ENCODE peak calls at places on chromosomes 6 and 20, in seven cellular contexts. Y is fibroblast of lung, Z is neuronal stem cell, O is OCI-LY7, P is astrocyte, A is H1, I is PC-3. G is an unnamed sample. For H3K36me3, the result is how much of the 10 kb centered on the place peaks cover.

GRCh38 chr6:13678255-13678983 is 33.2 kb downstream of the RANBP9 start:
- DNase-seq in Y (no peak), Z (no peak), O (no peak), P (no peak), A (no peak), I (no peak), G (no peak)

GRCh38 chr6:939526-940252 is 246.8 kb upstream of the EXOC2 start:
- DNase-seq in Y (peak), Z (no peak), O (no peak), P (no peak), A (no peak), I (no peak), G (no peak)

GRCh38 chr20:208937-209566 is 18.0 kb upstream of the DEFB129 start:
- DNase-seq in Y (peak), Z (no peak), O (peak), P (peak), A (no peak), I (peak), G (peak)

GRCh38 chr6:45478235-45478634 is 100.5 kb upstream of the SUPT3H start:
- DNase-seq in Y (peak), Z (no peak), O (no peak), P (peak), A (no peak), I (peak), G (no peak)

GRCh38 chr6:30990422-30991086 is 7.0 kb downstream of the MUC21 start:
- DNase-seq in Y (no peak), Z (no peak), O (peak), P (no peak), A (no peak), I (no peak), G (peak)

GRCh38 chr6:45608252-45608911 is 230.6 kb upstream of the SUPT3H start:
- DNase-seq in Y (no peak), Z (no peak), O (no peak), P (peak), A (no peak), I (peak), G (no peak)

GRCh38 chr6:44668976-44669934 is 281.7 kb downstream of the CDC5L start:
- DNase-seq in Y (no peak), Z (no peak), O (no peak), P (no peak), A (no peak), I (no peak), G (no peak)

GRCh38 chr6:166417285-166417691 is 34.5 kb upstream of the MPC1 start:
- DNase-seq in Y (no peak), Z (no peak), O (no peak), P (no peak), A (no peak), I (no peak), G (peak)

GRCh38 chr6:108168501-108168979 is 2.7 kb downstream of the NR2E1 start:
- DNase-seq in Y (no peak), Z (peak), O (no peak), P (peak), A (no peak), I (no peak), G (no peak)

GRCh38 chr20:25481235-25481917 is 73.9 kb downstream of the GINS1 start:
- DNase-seq in Y (no peak), Z (no peak), O (no peak), P (no peak), A (no peak), I (no peak), G (no peak)

GRCh38 chr20:25481918-25482253 is 74.4 kb downstream of the GINS1 start:
- DNase-seq in Y (no peak), Z (no peak), O (no peak), P (no peak), A (no peak), I (no peak), G (no peak)

GRCh38 chr20:25479638-25480037 is 72.2 kb downstream of the GINS1 start:
- DNase-seq in Y (no peak), Z (no peak), O (no peak), P (no peak), A (no peak), I (no peak), G (no peak)

GRCh38 chr20:25480156-25480555 is 72.7 kb downstream of the GINS1 start:
- DNase-seq in Y (no peak), Z (no peak), O (no peak), P (no peak), A (no peak), I (no peak), G (no peak)

GRCh38 chr20:25480797-25481196 is 73.3 kb downstream of the GINS1 start:
- DNase-seq in Y (no peak), Z (no peak), O (no peak), P (no peak), A (no peak), I (no peak), G (no peak)
- H3K36me3 ChIP-seq in Y (under half), Z (half or more), O (under half), P (under half), A (under half), I (under half), G (half or more)

GRCh38 chr6:156992396-156992795 is 215.2 kb downstream of the ARID1B start:
- DNase-seq in Y (peak), Z (no peak), O (no peak), P (no peak), A (no peak), I (no peak), G (no peak)
- H3K4me2 ChIP-seq in Y (peak), Z (no peak), O (no peak), P (peak), A (no peak), I (peak), G (no peak)

GRCh38 chr20:36472656-36473071 is 68.7 kb upstream of the MYL9 start:
- DNase-seq in Y (no peak), Z (no peak), O (no peak), P (no peak), A (no peak), I (peak), G (no peak)
- H3K36me3 ChIP-seq in Y (under half), Z (half or more), O (under half), P (under half), A (under half), I (under half), G (under half)

DNA sequence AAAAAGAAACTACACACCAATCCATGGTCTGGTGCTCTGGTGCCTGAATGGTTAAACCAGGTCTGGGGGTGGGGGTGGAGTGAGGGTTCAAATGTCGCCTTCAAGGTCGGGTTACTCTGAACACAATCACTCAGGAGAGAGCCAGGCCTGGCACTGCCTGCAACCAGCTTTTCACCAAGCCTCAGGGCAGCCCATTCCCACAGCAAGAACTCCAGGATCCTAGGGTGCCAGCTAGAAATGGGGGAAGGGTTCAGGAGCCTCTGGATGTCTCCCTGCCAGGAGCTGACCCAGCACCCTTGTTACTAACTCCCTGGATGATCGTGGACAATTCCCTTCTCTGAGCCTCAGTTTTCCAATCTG is 6.7 kb downstream of the SDC4 start:
- DNase-seq in Y (no peak), Z (no peak), O (no peak), P (no peak), A (no peak), I (no peak), G (no peak)
- H3K4me2 ChIP-seq in Y (peak), Z (peak), O (no peak), P (peak), A (peak), I (peak), G (no peak)

GRCh38 chr6:42610416-42610815 is 46.6 kb downstream of the UBR2 start:
- DNase-seq in Y (no peak), Z (no peak), O (no peak), P (no peak), A (no peak), I (no peak), G (no peak)
- H3K36me3 ChIP-seq in Y (under half), Z (half or more), O (under half), P (under half), A (under half), I (under half), G (half or more)

DNA sequence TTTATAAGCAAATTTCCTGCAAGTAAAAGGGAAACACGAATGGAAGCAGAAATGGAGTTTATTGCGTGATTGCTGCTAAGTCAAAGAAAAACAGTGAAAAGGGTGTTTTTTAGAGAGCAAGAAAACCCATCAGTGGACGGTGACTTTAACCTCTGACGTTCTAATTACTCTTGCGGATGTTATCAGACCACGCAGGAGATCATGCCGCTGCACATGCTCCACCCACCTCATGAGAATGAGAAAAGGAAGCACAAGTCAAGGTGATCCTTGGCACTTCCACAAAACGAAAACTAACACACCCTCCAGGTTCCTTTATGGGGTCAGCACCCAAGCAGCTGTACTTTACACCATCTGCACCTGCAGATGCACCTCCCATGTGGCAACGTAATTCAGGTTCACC is 45.0 kb downstream of the LYRM4 start:
- DNase-seq in Y (no peak), Z (no peak), O (no peak), P (no peak), A (no peak), I (no peak), G (no peak)
- H3K4me2 ChIP-seq in Y (no peak), Z (no peak), O (no peak), P (no peak), A (no peak), I (no peak), G (no peak)

G was measured in DND-41.